ENCODE peak calls at places on chromosomes 7 and 10, in six cellular contexts. N is fibroblast of the conjunctiva; X is stimulated activated CD8-positive, alpha-beta memory T cell treated with anti-CD3 and anti-CD28 coated beads, Interleukin-12 subunit alpha, Interleukin-12 subunit beta, amount 100 ng/mL, for 4 hours; I is activated CD8-positive, alpha-beta memory T cell treated with anti-CD3 and anti-CD28 coated beads, Interleukin-2, amount 10 ng/mL, durations not matched to agents 7 days and 5 days; E is NCI-H345; K is Daoy. O is an unnamed sample.

GRCh38 chr7:117132385-117133120 is 179.3 kb downstream of the ST7 start:
- DNase-seq in N (peak), K (peak), E (no peak), X (no peak), I (no peak), O (no peak)

GRCh38 chr10:44278669-44279337 is 106.1 kb downstream of the CXCL12 start:
- DNase-seq in X (no peak), K (peak), I (no peak), N (no peak), E (no peak), O (no peak)

GRCh38 chr10:62095341-62096071 is 173.1 kb downstream of the RTKN2 start:
- DNase-seq in E (no peak), I (no peak), N (peak), X (no peak), K (no peak), O (no peak)

GRCh38 chr7:126222782-126223181 is 1030.0 kb downstream of the GRM8 start:
- DNase-seq in I (no peak), K (no peak), E (no peak), N (no peak), X (no peak), O (no peak)

GRCh38 chr7:5282464-5283316 is at the start of gene SLC29A4:
- DNase-seq in I (no peak), K (peak), N (no peak), E (peak), X (peak), O (no peak)

GRCh38 chr7:2157473-2158279 is 75.1 kb downstream of the MAD1L1 start:
- DNase-seq in X (no peak), I (no peak), E (peak), K (peak), N (peak), O (peak)

GRCh38 chr10:16639457-16639856 is 117.8 kb upstream of the C1QL3 start:
- DNase-seq in X (no peak), N (no peak), I (no peak), E (no peak), K (no peak), O (no peak)

GRCh38 chr7:50197547-50197946 is 104.5 kb upstream of the ZPBP start:
- DNase-seq in N (no peak), I (peak), K (peak), X (peak), E (no peak), O (no peak)

GRCh38 chr10:114100848-114101741 is 57.4 kb downstream of the ADRB1 start:
- DNase-seq in E (no peak), N (no peak), K (peak), I (no peak), X (no peak), O (no peak)

GRCh38 chr10:5299950-5300349 is 64.8 kb upstream of the UCN3 start:
- DNase-seq in X (no peak), I (no peak), N (no peak), K (no peak), E (no peak), O (no peak)

GRCh38 chr7:158284617-158285382 is 302.8 kb downstream of the PTPRN2 start:
- DNase-seq in N (no peak), X (no peak), E (no peak), K (no peak), I (no peak), O (no peak)

GRCh38 chr10:121900443-121901174 is 27.2 kb downstream of the ATE1 start:
- DNase-seq in N (peak), K (peak), I (no peak), X (no peak), E (peak), O (peak)

GRCh38 chr7:105943486-105943885 is 19.6 kb upstream of the CDHR3 start:
- DNase-seq in E (no peak), X (no peak), K (no peak), N (no peak), I (no peak), O (no peak)

GRCh38 chr7:113809591-113809990 is 109.2 kb downstream of the PPP1R3A start:
- DNase-seq in N (no peak), X (no peak), I (no peak), E (no peak), K (no peak), O (no peak)

GRCh38 chr7:96093435-96093834 is 228.5 kb downstream of the SLC25A13 start:
- DNase-seq in E (no peak), K (peak), I (no peak), N (peak), X (no peak), O (no peak)

O was measured in DMS79.